ENCODE peak calls at places on chromosomes 7 and 10, in four cellular contexts. A is HepG2, W is SK-N-SH, C is K562. B is an unnamed sample.

GRCh38 chr10:15182541-15183207 is 14.2 kb upstream of the NMT2 start:
- DNase-seq in A (no peak), W (no peak), C (no peak), B (no peak)

GRCh38 chr7:23196306-23196705 is 14.5 kb downstream of the NUP42 start:
- DNase-seq in A (no peak), W (no peak), C (no peak), B (no peak)

GRCh38 chr10:29240991-29241660 is 47.7 kb upstream of the LYZL1 start:
- DNase-seq in A (no peak), W (peak), C (no peak), B (no peak)

GRCh38 chr10:75462865-75463264 is 31.4 kb downstream of the LRMDA start:
- DNase-seq in A (no peak), W (no peak), C (no peak), B (no peak)

GRCh38 chr10:100370976-100371706 is 24.1 kb downstream of the SCD start:
- DNase-seq in A (peak), W (no peak), C (peak), B (peak)

GRCh38 chr7:35802649-35803048 is 1.8 kb downstream of the SEPTIN7 start:
- DNase-seq in A (peak), W (peak), C (peak), B (no peak)

GRCh38 chr7:13778967-13779366 is 210.5 kb downstream of the ETV1 start:
- DNase-seq in A (no peak), W (no peak), C (no peak), B (no peak)

GRCh38 chr10:11476035-11476434 is 135.4 kb downstream of the USP6NL start:
- DNase-seq in A (no peak), W (no peak), C (no peak), B (no peak)

GRCh38 chr7:46387646-46388045 is 466.6 kb upstream of the IGFBP3 start:
- DNase-seq in A (no peak), W (no peak), C (no peak), B (no peak)

GRCh38 chr10:10925667-10926066 is 92.0 kb upstream of the CELF2 start:
- DNase-seq in A (no peak), W (no peak), C (no peak), B (no peak)

GRCh38 chr10:11757452-11757819 is 15.3 kb downstream of the ECHDC3 start:
- DNase-seq in A (peak), W (peak), C (peak), B (no peak)

GRCh38 chr10:1141261-1141660 is 85.1 kb downstream of the WDR37 start:
- DNase-seq in A (no peak), W (no peak), C (no peak), B (no peak)

GRCh38 chr10:1137499-1138163 is 81.4 kb downstream of the WDR37 start:
- DNase-seq in A (no peak), W (no peak), C (no peak), B (no peak)

GRCh38 chr10:1141701-1142100 is 85.5 kb downstream of the WDR37 start:
- DNase-seq in A (no peak), W (no peak), C (no peak), B (no peak)

GRCh38 chr10:1136268-1136667 is 80.1 kb downstream of the WDR37 start:
- DNase-seq in A (no peak), W (no peak), C (no peak), B (no peak)

GRCh38 chr10:1138529-1138928 is 82.3 kb downstream of the WDR37 start:
- DNase-seq in A (no peak), W (no peak), C (no peak), B (no peak)
- TF ChIP-seq YY1 in A (no peak), W (no peak), C (no peak), B (no peak)

DNA sequence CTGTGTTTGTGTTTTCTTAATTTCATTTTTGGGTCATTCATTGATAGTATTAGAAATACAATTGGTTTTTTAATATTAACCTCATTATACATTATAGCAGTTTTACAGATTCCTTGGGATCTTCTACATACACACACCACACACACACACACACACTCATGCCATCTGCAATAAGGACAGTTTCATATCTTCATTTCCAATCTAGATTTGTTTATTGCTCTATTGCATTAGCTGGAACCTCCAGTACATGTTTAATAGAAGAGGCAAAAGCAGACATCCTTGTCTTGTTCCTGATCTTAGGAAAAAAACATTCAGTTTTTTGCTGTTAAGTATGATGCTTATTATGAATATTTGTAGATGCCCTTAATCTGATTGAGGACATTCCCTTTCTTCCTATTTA is 17.8 kb upstream of the CALU start:
- DNase-seq in A (no peak), W (no peak), C (no peak), B (no peak)
- TF ChIP-seq NFIC in A (no peak), W (no peak), C (no peak), B (no peak)

GRCh38 chr7:124459101-124460052 is 306.2 kb downstream of the GPR37 start:
- DNase-seq in A (peak), W (no peak), C (no peak), B (no peak)
- TF ChIP-seq YY1 in A (no peak), W (no peak), C (no peak), B (no peak)

GRCh38 chr7:128104109-128104742 is 73.0 kb upstream of the LRRC4 start:
- DNase-seq in A (no peak), W (peak), C (no peak), B (no peak)

GRCh38 chr7:128105228-128106022 is 74.2 kb upstream of the LRRC4 start:
- DNase-seq in A (no peak), W (no peak), C (no peak), B (no peak)

GRCh38 chr7:128102490-128103291 is 71.5 kb upstream of the LRRC4 start:
- DNase-seq in A (no peak), W (no peak), C (no peak), B (no peak)

GRCh38 chr7:128100949-128101713 is 69.9 kb upstream of the LRRC4 start:
- DNase-seq in A (no peak), W (no peak), C (no peak), B (no peak)

DNA sequence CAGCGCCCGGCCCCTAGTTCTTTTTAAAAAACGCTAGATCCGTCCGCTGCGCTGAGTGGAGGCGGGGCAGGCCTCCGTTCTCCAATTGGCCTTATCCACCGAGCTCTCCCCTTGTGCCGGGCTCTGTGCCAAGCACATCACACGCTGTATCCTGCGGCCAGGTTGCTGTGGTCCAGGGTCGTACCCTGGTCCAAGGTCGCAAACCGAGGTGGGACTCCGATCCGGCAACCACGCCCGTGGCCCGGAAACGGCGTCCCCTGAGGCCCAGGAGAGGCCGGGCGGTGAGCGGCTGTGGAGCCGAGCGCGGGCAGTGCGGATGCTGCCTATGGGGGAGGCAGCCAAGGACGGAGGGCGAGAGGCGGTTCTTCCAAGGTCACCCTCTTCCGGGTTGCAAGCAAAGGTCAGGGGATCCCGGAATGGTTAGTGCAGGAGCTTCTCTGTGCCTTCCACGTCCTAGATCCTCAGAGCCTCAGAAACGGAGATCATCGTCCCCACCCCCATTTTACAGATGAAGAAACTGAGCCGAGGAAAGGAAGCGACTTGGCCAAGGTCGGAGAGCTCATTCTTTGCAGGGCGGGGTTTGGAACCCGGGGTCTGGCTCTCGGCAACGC is 72.4 kb upstream of the LRRC4 start:
- DNase-seq in A (peak), W (peak), C (no peak), B (no peak)
- TF ChIP-seq NFIC in A (peak), W (peak), C (peak), B (no peak)

GRCh38 chr7:74518041-74518440 is 64.3 kb downstream of the GTF2IRD1 start:
- DNase-seq in A (no peak), W (no peak), C (no peak), B (no peak)
- TF ChIP-seq YY1 in A (no peak), W (no peak), C (no peak), B (no peak)

DNA sequence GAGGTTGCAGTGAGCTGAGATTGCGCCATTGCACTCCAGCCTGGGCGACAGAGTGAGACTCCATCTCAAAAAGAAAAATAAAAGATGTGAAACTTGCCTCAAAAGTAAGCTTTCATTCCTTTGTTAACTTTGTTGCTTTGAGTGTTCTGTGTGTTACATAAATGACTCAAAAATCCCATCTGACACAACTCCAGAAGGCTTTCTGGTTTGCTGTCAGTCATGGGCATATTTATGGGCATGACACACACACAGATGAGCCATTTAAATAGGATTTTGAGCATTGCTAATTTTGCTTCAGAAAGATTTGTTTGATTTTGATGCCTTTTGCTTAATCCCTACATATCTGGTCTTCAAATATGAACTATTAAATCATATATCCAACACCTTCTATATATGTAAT is 82.6 kb downstream of the CACNB2 start:
- DNase-seq in A (no peak), W (no peak), C (no peak), B (no peak)
- TF ChIP-seq NFIC in A (no peak), W (no peak), C (no peak), B (no peak)

GRCh38 chr10:101512741-101513140 is 75.3 kb downstream of the POLL start:
- DNase-seq in A (no peak), W (no peak), C (no peak), B (no peak)
- TF ChIP-seq YY1 in A (no peak), W (no peak), C (no peak), B (no peak)

GRCh38 chr7:71237945-71238344 is 106.0 kb downstream of the GALNT17 start:
- DNase-seq in A (no peak), W (no peak), C (no peak), B (no peak)
- TF ChIP-seq NFIC in A (no peak), W (no peak), C (no peak), B (no peak)

GRCh38 chr7:106037489-106038176 is 74.5 kb downstream of the SYPL1 start:
- DNase-seq in A (no peak), W (peak), C (no peak), B (no peak)
- TF ChIP-seq YY1 in A (no peak), W (no peak), C (no peak), B (no peak)

GRCh38 chr10:70960316-70960715 is 72.0 kb upstream of the PCBD1 start:
- DNase-seq in A (no peak), W (no peak), C (no peak), B (no peak)

GRCh38 chr10:70958396-70958795 is 70.0 kb upstream of the PCBD1 start:
- DNase-seq in A (no peak), W (no peak), C (no peak), B (no peak)

GRCh38 chr10:70963271-70963670 is 74.9 kb upstream of the PCBD1 start:
- DNase-seq in A (no peak), W (no peak), C (no peak), B (no peak)

GRCh38 chr10:70962686-70963085 is 74.3 kb upstream of the PCBD1 start:
- DNase-seq in A (no peak), W (no peak), C (no peak), B (no peak)

DNA sequence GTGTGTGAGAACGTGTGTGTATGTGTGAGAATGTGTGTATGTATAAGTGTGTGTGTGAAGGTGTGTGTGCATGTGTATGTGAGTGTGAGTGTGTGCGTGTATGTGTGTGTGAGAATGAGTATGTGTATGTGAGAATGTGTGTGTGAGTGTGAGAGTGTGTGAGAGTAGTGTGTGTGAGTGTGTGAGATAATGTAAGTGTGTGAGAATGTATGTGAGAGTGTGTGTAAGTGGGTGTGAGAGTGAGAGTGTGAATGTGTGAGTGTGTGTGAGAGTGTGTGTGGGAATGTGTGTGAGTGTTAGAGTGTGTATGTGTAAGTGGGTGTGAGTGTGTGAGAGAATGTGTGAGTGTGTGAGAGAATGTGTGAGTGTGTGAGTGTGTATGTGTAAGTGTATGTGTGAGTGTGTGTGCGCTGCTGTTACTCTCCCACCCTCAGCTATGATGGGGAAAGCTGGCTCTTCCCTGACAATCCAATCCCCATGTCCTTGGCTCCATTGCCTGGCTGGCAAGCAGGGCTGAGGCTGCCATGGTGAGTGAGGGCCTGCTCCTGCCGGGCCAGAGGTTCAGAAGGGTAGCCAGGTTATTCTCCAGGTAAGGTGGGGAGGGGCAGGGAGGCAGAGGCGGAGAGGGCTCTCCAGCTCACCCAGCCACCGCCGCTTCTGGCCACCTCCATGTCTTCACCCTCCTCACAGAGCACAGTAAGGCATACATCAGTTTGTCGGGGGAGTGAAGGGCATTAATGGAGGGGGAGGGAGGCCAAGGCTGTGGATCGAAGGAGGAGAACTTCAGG is 72.6 kb upstream of the PCBD1 start:
- DNase-seq in A (no peak), W (no peak), C (no peak), B (no peak)
- TF ChIP-seq NFIC in A (no peak), W (no peak), C (no peak), B (no peak)

B was measured in GM12878.